ENCODE peak calls at places on chromosome 3, in six cellular contexts. S is neuronal stem cell, D is mesenchymal stem cell, Y is H9, H is trophoblast cell, O is H1. C is an unnamed sample.

GRCh38 chr3:19543212-19543841 is 390.7 kb downstream of the EFHB start:
- DNase-seq in S (peak; percentile 9), D (no peak), Y (peak; percentile 49), H (no peak), O (peak; percentile 46), C (no peak)

GRCh38 chr3:52827441-52827840 is 3.0 kb downstream of the ITIH4 start:
- DNase-seq in S (no peak), D (peak; percentile 43), Y (no peak), H (no peak), O (no peak), C (peak; percentile 35)

GRCh38 chr3:30747771-30748281 is 141.4 kb downstream of the TGFBR2 start:
- DNase-seq in S (no peak), D (peak; percentile 74), Y (no peak), H (no peak), O (no peak), C (peak; percentile 79)

GRCh38 chr3:4751057-4752051 is 227.9 kb upstream of the BHLHE40 start:
- DNase-seq in S (no peak), D (peak; percentile 74), Y (no peak), H (no peak), O (no peak), C (peak; percentile 87)

GRCh38 chr3:5143459-5143858 is 21.4 kb downstream of the ARL8B start:
- DNase-seq in S (no peak), D (no peak), Y (no peak), H (no peak), O (no peak), C (no peak)

GRCh38 chr3:28068342-28068741 is 173.1 kb upstream of the CMC1 start:
- DNase-seq in S (no peak), D (no peak), Y (no peak), H (no peak), O (no peak), C (no peak)

GRCh38 chr3:170999737-171000242 is 26.7 kb downstream of the SLC2A2 start:
- DNase-seq in S (no peak), D (peak; percentile 87), Y (no peak), H (peak; percentile 65), O (no peak), C (peak; percentile 93)

GRCh38 chr3:11551019-11551418 is 92.7 kb downstream of the VGLL4 start:
- DNase-seq in S (no peak), D (no peak), Y (no peak), H (no peak), O (no peak), C (no peak)

GRCh38 chr3:66428733-66429132 is 72.1 kb downstream of the LRIG1 start:
- DNase-seq in S (no peak), D (peak; percentile 96), Y (no peak), H (no peak), O (no peak), C (peak; percentile 100)

GRCh38 chr3:28699283-28699682 is 350.7 kb upstream of the AZI2 start:
- DNase-seq in S (no peak), D (no peak), Y (no peak), H (peak; percentile 24), O (no peak), C (no peak)

GRCh38 chr3:55364426-55364825 is 122.7 kb downstream of the WNT5A start:
- DNase-seq in S (no peak), D (no peak), Y (no peak), H (peak; percentile 51), O (no peak), C (no peak)

GRCh38 chr3:18234717-18235335 is 190.3 kb downstream of the SATB1 start:
- DNase-seq in S (no peak), D (no peak), Y (no peak), H (no peak), O (no peak), C (no peak)

GRCh38 chr3:131735544-131735943 is 232.8 kb upstream of the MRPL3 start:
- DNase-seq in S (no peak), D (no peak), Y (no peak), H (no peak), O (no peak), C (no peak)

GRCh38 chr3:111936967-111937366 is 41.9 kb upstream of the ABHD10 start:
- DNase-seq in S (no peak), D (peak; percentile 66), Y (no peak), H (no peak), O (no peak), C (peak; percentile 50)

GRCh38 chr3:136818851-136819783 is at the start of gene SLC35G2:
- DNase-seq in S (peak; percentile 61), D (peak; percentile 85), Y (peak; percentile 86), H (no peak), O (peak; percentile 83), C (peak; percentile 89)

GRCh38 chr3:100779475-100779874 is 70.2 kb downstream of the TFG start:
- DNase-seq in S (no peak), D (no peak), Y (no peak), H (no peak), O (no peak), C (no peak)

GRCh38 chr3:169303660-169304059 is 359.9 kb downstream of the MECOM start:
- DNase-seq in S (no peak), D (no peak), Y (no peak), H (no peak), O (no peak), C (peak; percentile 12)

GRCh38 chr3:169305460-169305859 is 358.1 kb downstream of the MECOM start:
- DNase-seq in S (no peak), D (no peak), Y (no peak), H (no peak), O (no peak), C (no peak)

GRCh38 chr3:169300436-169300835 is 363.1 kb downstream of the MECOM start:
- DNase-seq in S (no peak), D (no peak), Y (no peak), H (no peak), O (no peak), C (no peak)

GRCh38 chr3:169308654-169309325 is 354.7 kb downstream of the MECOM start:
- DNase-seq in S (no peak), D (no peak), Y (no peak), H (no peak), O (no peak), C (peak; percentile 75)

GRCh38 chr3:169304716-169305115 is 358.8 kb downstream of the MECOM start:
- DNase-seq in S (no peak), D (no peak), Y (no peak), H (no peak), O (no peak), C (no peak)
- H3K14ac ChIP-seq in S (no peak overlapping the region), D (no peak overlapping the region), Y (no peak overlapping the region), H (no peak overlapping the region), O (no peak overlapping the region), C (no peak overlapping the region)

GRCh38 chr3:197010556-197011351 is 18.9 kb downstream of the MELTF start:
- DNase-seq in S (no peak), D (no peak), Y (no peak), H (no peak), O (no peak), C (no peak)

GRCh38 chr3:197007296-197007940 is 22.2 kb downstream of the MELTF start:
- DNase-seq in S (no peak), D (no peak), Y (no peak), H (no peak), O (no peak), C (no peak)

GRCh38 chr3:197008436-197009209 is 21.0 kb downstream of the MELTF start:
- DNase-seq in S (no peak), D (no peak), Y (no peak), H (no peak), O (no peak), C (no peak)

GRCh38 chr3:197007953-197008352 is 21.7 kb downstream of the MELTF start:
- DNase-seq in S (no peak), D (no peak), Y (no peak), H (no peak), O (no peak), C (no peak)

GRCh38 chr3:197009532-197010019 is 20.0 kb downstream of the MELTF start:
- DNase-seq in S (no peak), D (no peak), Y (no peak), H (no peak), O (no peak), C (no peak)
- H3K14ac ChIP-seq in S (no peak overlapping the region), D (no peak overlapping the region), Y (no peak overlapping the region), H (no peak overlapping the region), O (no peak overlapping the region), C (no peak overlapping the region)

GRCh38 chr3:146262711-146263110 is 11.8 kb upstream of the PLSCR4 start:
- DNase-seq in S (no peak), D (no peak), Y (no peak), H (no peak), O (no peak), C (no peak)
- H3K14ac ChIP-seq in S (no peak overlapping the region), D (no peak overlapping the region), Y (no peak overlapping the region), H (no peak overlapping the region), O (no peak overlapping the region), C (no peak overlapping the region)

GRCh38 chr3:105780114-105780513 is 88.7 kb downstream of the CBLB start:
- DNase-seq in S (no peak), D (peak; percentile 49), Y (no peak), H (no peak), O (no peak), C (peak; percentile 58)
- H3K14ac ChIP-seq in S (no peak overlapping the region), D (no peak overlapping the region), Y (no peak overlapping the region), H (no peak overlapping the region), O (no peak overlapping the region), C (no peak overlapping the region)

GRCh38 chr3:90056633-90057032 is 949.2 kb downstream of the EPHA3 start:
- DNase-seq in S (no peak), D (no peak), Y (no peak), H (no peak), O (no peak), C (no peak)
- H3K14ac ChIP-seq in S (no peak overlapping the region), D (no peak overlapping the region), Y (no peak overlapping the region), H (no peak overlapping the region), O (no peak overlapping the region), C (no peak overlapping the region)

GRCh38 chr3:102132370-102132769 is 283.1 kb downstream of the NFKBIZ start:
- DNase-seq in S (no peak), D (peak; percentile 7), Y (no peak), H (no peak), O (no peak), C (no peak)
- H3K14ac ChIP-seq in S (no peak overlapping the region), D (no peak overlapping the region), Y (no peak overlapping the region), H (no peak overlapping the region), O (no peak overlapping the region), C (no peak overlapping the region)

GRCh38 chr3:188526057-188526456 is 372.1 kb downstream of the LPP start:
- DNase-seq in S (no peak), D (peak; percentile 28), Y (no peak), H (no peak), O (no peak), C (peak; percentile 14)

GRCh38 chr3:188529228-188529627 is 375.3 kb downstream of the LPP start:
- DNase-seq in S (no peak), D (peak; percentile 60), Y (no peak), H (no peak), O (no peak), C (peak; percentile 78)

GRCh38 chr3:188531210-188531609 is 377.3 kb downstream of the LPP start:
- DNase-seq in S (no peak), D (peak; percentile 37), Y (no peak), H (no peak), O (no peak), C (peak; percentile 59)

GRCh38 chr3:188527389-188527788 is 373.4 kb downstream of the LPP start:
- DNase-seq in S (no peak), D (no peak), Y (no peak), H (no peak), O (no peak), C (peak; percentile 27)

GRCh38 chr3:188528390-188528789 is 374.4 kb downstream of the LPP start:
- DNase-seq in S (no peak), D (peak; percentile 48), Y (no peak), H (no peak), O (no peak), C (no peak)
- H3K14ac ChIP-seq in S (no peak overlapping the region), D (no peak overlapping the region), Y (no peak overlapping the region), H (no peak overlapping the region), O (no peak overlapping the region), C (no peak overlapping the region)